ENCODE peak calls at places on chromosomes 13 and 19, in six cellular contexts. Y, S, X, M, U and P are unnamed samples. For H3K4me1, the result is how much of the 10 kb centered on the place peaks cover.

GRCh38 chr13:35164324-35164932 is 222.4 kb downstream of the NBEA start:
- DNase-seq in S (peak), Y (no peak), X (no peak), U (peak), M (no peak), P (no peak)

GRCh38 chr13:22696433-22696832 is 484.3 kb upstream of the SGCG start:
- DNase-seq in Y (no peak), S (no peak), X (no peak), M (no peak), U (no peak), P (no peak)

GRCh38 chr13:113468461-113469147 is 15.3 kb upstream of the ADPRHL1 start:
- DNase-seq in Y (no peak), M (no peak), U (no peak), S (no peak), X (no peak), P (peak)

GRCh38 chr19:10520652-10521318 is 3.5 kb upstream of the S1PR5 start:
- DNase-seq in S (no peak), U (no peak), X (no peak), Y (no peak), M (no peak), P (no peak)

GRCh38 chr13:41502676-41503075 is 45.3 kb downstream of the RGCC start:
- DNase-seq in S (no peak), Y (peak), U (no peak), M (no peak), X (no peak), P (peak)

GRCh38 chr19:51366999-51367564 is 894 bp upstream of the ETFB start:
- DNase-seq in X (no peak), M (no peak), Y (peak), U (no peak), S (no peak), P (no peak)

GRCh38 chr13:45807520-45808099 is 43.9 kb downstream of the SIAH3 start:
- DNase-seq in U (peak), S (peak), X (no peak), M (no peak), Y (no peak), P (no peak)

GRCh38 chr13:36297600-36298338 is at the start of gene CCDC169:
- DNase-seq in M (peak), X (peak), S (peak), Y (peak), U (peak), P (no peak)

GRCh38 chr19:12778020-12778904 is 2.9 kb upstream of the HOOK2 start:
- DNase-seq in M (no peak), S (no peak), Y (peak), U (peak), X (peak), P (no peak)

GRCh38 chr13:44271031-44271433 is 102.6 kb upstream of the SERP2 start:
- DNase-seq in S (no peak), Y (no peak), X (no peak), M (no peak), U (peak), P (no peak)

GRCh38 chr19:20858861-20859260 is 64.2 kb upstream of the ZNF85 start:
- DNase-seq in S (no peak), Y (no peak), X (no peak), M (no peak), U (no peak), P (no peak)

GRCh38 chr13:79779761-79780160 is 298.8 kb downstream of the NDFIP2 start:
- DNase-seq in U (peak), Y (peak), X (no peak), S (no peak), M (no peak), P (no peak)

GRCh38 chr19:31338069-31338767 is 11.0 kb downstream of the TSHZ3 start:
- DNase-seq in U (peak), Y (peak), S (peak), X (no peak), M (no peak), P (no peak)

GRCh38 chr13:95023405-95023804 is 277.8 kb downstream of the ABCC4 start:
- DNase-seq in M (no peak), S (no peak), U (peak), X (no peak), Y (no peak), P (no peak)

GRCh38 chr19:23505738-23506137 is 110.5 kb upstream of the ZNF91 start:
- DNase-seq in X (no peak), Y (no peak), M (no peak), S (no peak), U (no peak), P (no peak)

GRCh38 chr13:31945202-31945978 is 86.2 kb upstream of the FRY start:
- DNase-seq in U (peak), X (peak), Y (peak), M (no peak), S (no peak), P (no peak)

GRCh38 chr19:19403373-19403901 is 2.0 kb upstream of the GATAD2A start:
- DNase-seq in S (no peak), M (no peak), U (peak), X (no peak), Y (no peak), P (no peak)

GRCh38 chr19:43777163-43777700 is 3.5 kb downstream of the KCNN4 start:
- DNase-seq in X (peak), Y (no peak), U (peak), S (peak), M (no peak), P (no peak)

GRCh38 chr13:41603917-41604316 is 146.6 kb downstream of the RGCC start:
- DNase-seq in X (no peak), M (no peak), S (peak), Y (no peak), U (peak), P (no peak)

GRCh38 chr13:57716295-57716694 is 84.8 kb downstream of the PCDH17 start:
- DNase-seq in X (no peak), S (no peak), Y (no peak), M (no peak), U (no peak), P (no peak)

GRCh38 chr13:98839826-98840769 is 87.6 kb upstream of the SLC15A1 start:
- DNase-seq in U (peak), S (peak), M (no peak), Y (peak), X (peak), P (no peak)

GRCh38 chr19:48321622-48322591 is 3.4 kb upstream of the EMP3 start:
- DNase-seq in S (peak), X (peak), M (peak), U (peak), Y (peak), P (peak)

GRCh38 chr19:6250024-6250605 is 29.7 kb downstream of the MLLT1 start:
- DNase-seq in M (no peak), U (peak), X (no peak), Y (no peak), S (no peak), P (no peak)

GRCh38 chr19:6761053-6761676 is 6.1 kb downstream of the SH2D3A start:
- DNase-seq in S (peak), Y (no peak), M (no peak), U (no peak), X (no peak), P (no peak)

GRCh38 chr13:44498969-44499368 is 77.2 kb downstream of the TSC22D1 start:
- DNase-seq in Y (no peak), X (no peak), U (no peak), M (no peak), S (no peak), P (no peak)

GRCh38 chr13:48636550-48636949 is 17.2 kb upstream of the CYSLTR2 start:
- DNase-seq in U (peak), S (no peak), Y (no peak), X (no peak), M (no peak), P (no peak)

GRCh38 chr13:77919351-77920294 is 992 bp upstream of the EDNRB start:
- DNase-seq in Y (peak), U (peak), M (no peak), S (peak), X (peak), P (no peak)

GRCh38 chr19:10713317-10713716 is 4.6 kb upstream of the DNM2 start:
- DNase-seq in U (no peak), X (peak), S (no peak), Y (peak), M (no peak), P (no peak)

GRCh38 chr13:49954674-49955455 is 18.7 kb upstream of the SPRYD7 start:
- DNase-seq in X (peak), Y (peak), S (no peak), U (peak), M (no peak), P (no peak)

GRCh38 chr19:7605490-7606222 is 10.0 kb downstream of the CAMSAP3 start:
- DNase-seq in X (no peak), U (no peak), Y (no peak), M (no peak), S (no peak), P (no peak)

GRCh38 chr19:18287836-18288772 is 6.7 kb upstream of the JUND start:
- DNase-seq in U (no peak), M (no peak), S (no peak), X (no peak), Y (no peak), P (no peak)

GRCh38 chr19:31073485-31074221 is 275.6 kb downstream of the TSHZ3 start:
- DNase-seq in X (no peak), U (no peak), M (no peak), S (no peak), Y (no peak), P (no peak)

GRCh38 chr19:17327068-17327653 is 7.5 kb downstream of the ANO8 start:
- DNase-seq in U (no peak), S (no peak), Y (no peak), M (no peak), X (no peak), P (no peak)

GRCh38 chr19:13840751-13841338 is 36.1 kb upstream of the NANOS3 start:
- DNase-seq in Y (no peak), S (no peak), X (no peak), U (no peak), M (no peak), P (no peak)
- H3K27ac ChIP-seq in Y (peak), S (peak), X (peak), U (peak), M (peak), P (peak)

DNA sequence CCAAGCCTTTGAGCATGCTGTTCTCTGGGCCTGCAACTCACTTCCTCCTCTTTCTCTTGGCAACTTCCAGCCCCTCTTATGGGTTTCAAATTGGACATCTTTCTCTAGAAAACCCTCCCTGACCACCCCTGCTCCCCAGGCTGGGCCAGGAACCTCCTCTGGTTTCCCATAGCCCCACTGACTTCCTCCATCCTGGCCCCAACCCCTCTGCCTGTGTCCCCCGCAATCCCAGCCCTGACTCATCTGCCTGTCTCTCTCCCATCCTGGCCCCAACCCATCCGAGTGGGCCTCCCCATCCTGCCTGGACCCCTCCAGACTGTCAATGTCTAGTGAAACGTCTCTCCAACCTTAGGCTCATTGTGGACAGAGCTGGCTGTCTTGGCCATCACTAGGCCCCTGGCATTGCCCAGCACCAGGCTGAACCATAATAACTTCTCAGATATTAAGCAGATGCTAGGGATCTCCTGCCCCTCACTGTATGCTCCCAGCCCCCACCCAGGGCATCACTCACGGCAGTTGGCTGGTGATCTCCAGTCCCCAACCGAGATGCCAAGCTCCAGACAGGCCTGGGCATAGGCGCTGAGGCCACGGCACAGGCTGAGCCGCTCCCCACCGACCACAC is 16.8 kb downstream of the FCGBP start:
- DNase-seq in Y (no peak), S (no peak), X (no peak), U (no peak), M (no peak), P (peak)
- H3K4me1 ChIP-seq in Y (under half), S (under half), X (under half), U (under half), M (under half), P (under half)

GRCh38 chr19:41324231-41324702 is 14.3 kb downstream of the CCDC97 start:
- DNase-seq in Y (no peak), U (no peak), M (no peak), S (no peak), X (no peak), P (no peak)
- TF ChIP-seq POLR2A in Y (no peak), U (no peak), M (no peak), S (no peak), X (no peak), P (no peak)

DNA sequence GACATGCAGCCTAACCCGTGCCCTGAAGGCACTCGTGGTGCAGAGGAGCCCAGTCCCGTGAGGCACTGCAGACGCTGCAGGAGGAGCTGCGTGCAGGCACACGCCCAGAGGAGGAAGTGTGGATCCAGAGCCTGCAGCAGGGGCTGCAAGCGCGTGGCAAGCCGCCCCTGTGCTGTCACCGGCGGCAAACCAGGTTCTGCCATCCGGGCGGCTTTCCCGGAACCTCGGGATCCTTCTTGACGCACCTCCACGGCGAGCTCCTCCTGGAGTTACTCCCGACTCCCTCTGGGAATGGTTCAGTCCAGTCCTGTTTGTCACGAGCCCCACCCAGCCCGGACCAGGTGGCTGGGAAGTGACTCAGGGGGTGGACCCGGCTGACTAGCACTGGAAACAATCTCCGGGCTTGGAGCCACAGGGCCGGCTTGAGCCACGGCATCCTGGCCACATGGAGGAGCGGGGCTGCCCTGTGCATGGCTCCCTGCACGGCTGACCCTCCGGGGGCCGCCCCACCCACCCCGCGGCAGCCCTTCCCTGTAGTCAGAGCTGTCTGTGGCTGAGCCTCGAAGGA is 10.2 kb downstream of the DPP9 start:
- DNase-seq in M (no peak), U (peak), S (peak), X (peak), Y (peak), P (peak)
- H3K27ac ChIP-seq in M (peak), U (peak), S (peak), X (peak), Y (peak), P (peak)

GRCh38 chr13:29591310-29591709 is 4.2 kb downstream of the SLC7A1 start:
- DNase-seq in M (no peak), Y (no peak), X (no peak), S (no peak), U (peak), P (no peak)

GRCh38 chr13:29587645-29588044 is 7.8 kb downstream of the SLC7A1 start:
- DNase-seq in X (no peak), S (no peak), U (peak), Y (no peak), M (no peak), P (no peak)

GRCh38 chr13:29589967-29590366 is 5.5 kb downstream of the SLC7A1 start:
- DNase-seq in M (no peak), Y (no peak), U (no peak), X (no peak), S (no peak), P (no peak)

GRCh38 chr13:29593605-29594297 is 1.7 kb downstream of the SLC7A1 start:
- DNase-seq in S (no peak), X (no peak), Y (no peak), M (no peak), U (no peak), P (no peak)

DNA sequence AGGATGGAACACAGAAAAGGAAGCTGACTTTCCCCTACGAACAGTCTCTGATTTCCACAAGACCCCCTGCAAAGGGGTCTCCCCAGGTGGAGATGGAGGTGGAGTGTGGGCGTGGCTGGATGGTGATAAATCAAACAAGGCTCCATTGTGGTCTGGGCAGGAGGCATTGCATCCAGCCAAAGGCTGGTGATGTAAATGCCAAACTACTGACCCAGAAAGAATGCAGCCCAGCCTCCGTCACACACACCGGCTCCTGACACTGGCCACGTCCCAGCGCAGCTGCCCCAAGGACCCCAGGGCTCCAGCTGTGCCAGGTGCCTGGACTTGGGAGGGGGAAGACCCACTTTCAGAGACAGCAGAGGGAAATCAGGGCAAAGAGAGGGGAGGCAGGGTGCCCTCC is 6.3 kb downstream of the SLC7A1 start:
- DNase-seq in U (peak), S (no peak), X (no peak), Y (no peak), M (no peak), P (no peak)
- H3K4me1 ChIP-seq in U (under half), S (under half), X (under half), Y (under half), M (under half), P (half or more)

GRCh38 chr19:2244122-2244411 is 5.1 kb upstream of the AMH start:
- DNase-seq in S (no peak), U (no peak), Y (no peak), X (no peak), M (no peak), P (no peak)
- TF ChIP-seq POLR2A in S (no peak), U (no peak), Y (no peak), X (no peak), M (no peak), P (no peak)

DNA sequence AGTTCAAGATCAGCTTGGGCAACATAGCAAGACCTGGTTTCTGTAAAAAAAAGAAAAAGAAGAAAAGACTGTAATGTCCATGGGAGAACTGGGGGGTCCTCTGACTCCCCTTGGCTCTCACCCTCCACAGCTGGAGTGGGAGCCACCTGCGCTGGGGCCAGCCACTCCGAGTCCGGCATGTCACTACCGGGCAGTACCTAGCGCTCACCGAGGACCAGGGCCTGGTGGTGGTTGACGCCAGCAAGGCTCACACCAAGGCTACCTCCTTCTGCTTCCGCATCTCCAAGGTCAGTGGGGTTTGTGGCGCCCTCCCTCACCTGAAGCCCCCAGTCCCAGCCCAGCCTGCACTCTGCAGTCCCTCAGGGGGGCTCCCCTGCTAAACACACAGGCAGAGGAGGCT is 14.7 kb downstream of the RYR1 start:
- DNase-seq in X (no peak), Y (no peak), S (no peak), U (no peak), M (no peak), P (no peak)
- H3K27ac ChIP-seq in X (no peak), Y (no peak), S (no peak), U (no peak), M (no peak), P (no peak)

DNA sequence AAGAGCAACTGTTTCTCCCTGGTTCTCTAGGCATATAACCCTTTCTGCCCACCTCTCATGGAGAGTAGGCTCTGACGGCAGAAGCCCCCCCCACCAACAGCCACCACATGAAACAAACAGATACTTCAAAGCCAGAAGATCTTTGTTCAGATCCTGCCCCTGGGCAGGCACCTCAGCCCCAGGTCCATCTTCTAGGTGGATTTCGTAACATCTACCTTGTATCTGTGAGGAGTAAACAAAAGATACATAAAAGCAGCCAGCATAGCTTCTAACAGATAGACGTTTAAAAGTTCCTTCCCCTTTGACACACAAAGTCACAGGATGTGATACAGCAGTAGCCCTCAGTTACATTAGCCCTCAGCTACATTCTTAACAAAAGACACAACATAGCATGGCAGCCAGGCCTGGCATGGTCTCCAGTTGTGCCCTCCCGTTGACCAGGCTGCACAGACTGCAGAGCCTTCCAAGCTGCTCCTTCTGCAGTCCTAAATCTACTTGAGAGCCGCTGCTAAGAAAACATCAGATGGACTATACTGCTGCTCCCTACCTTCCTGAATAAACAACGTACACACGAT is 35.4 kb downstream of the BRD4 start:
- DNase-seq in S (no peak), X (no peak), Y (no peak), U (no peak), M (no peak), P (no peak)
- H3K4me1 ChIP-seq in S (half or more), X (under half), Y (half or more), U (half or more), M (half or more), P (half or more)